ENCODE peak calls at places on chromosomes 5 and 9, in eight cellular contexts. V is kidney epithelial cell; Y is C1 segment of cervical spinal cord; H is activated T-helper 1 cell treated with Interleukin-2 at 50 U/mL for 16 hours; S is foreskin fibroblast; K is anterior cingulate cortex; X is fibroblast of lung; P is stimulated activated CD4-positive, alpha-beta T cell treated with anti-CD3 and anti-CD28 coated beads, Interleukin-15, amount 100 ng/mL, for 1 hour. O is an unnamed sample.

GRCh38 chr5:60299944-60300343 is 400.0 kb downstream of the DEPDC1B start:
- DNase-seq in X (no peak), P (no peak), H (no peak), V (no peak), K (no peak), S (no peak), Y (no peak), O (no peak)

GRCh38 chr5:52150501-52150900 is 637.2 kb upstream of the ITGA1 start:
- DNase-seq in V (no peak), X (no peak), H (no peak), K (no peak), Y (no peak), S (no peak), P (no peak), O (peak; percentile 5)

GRCh38 chr5:14879985-14880589 is 8.5 kb upstream of the ANKH start:
- DNase-seq in H (no peak), V (peak; percentile 12), X (peak; percentile 50), Y (no peak), S (peak; percentile 26), P (no peak), K (no peak), O (peak; percentile 22)

GRCh38 chr5:138975098-138975847 is 100.1 kb upstream of the LRRTM2 start:
- DNase-seq in H (no peak), Y (no peak), K (no peak), V (peak; percentile 38), S (peak; percentile 83), X (peak; percentile 75), P (no peak), O (peak; percentile 60)

GRCh38 chr9:74555015-74555414 is 57.9 kb downstream of the RORB start:
- DNase-seq in V (no peak), S (no peak), K (no peak), H (no peak), Y (no peak), P (no peak), X (no peak), O (peak; percentile 47)

GRCh38 chr9:134488901-134489280 is 152.7 kb upstream of the COL5A1 start:
- DNase-seq in H (no peak), S (no peak), V (no peak), P (no peak), X (no peak), K (no peak), Y (no peak), O (no peak)

GRCh38 chr5:65815156-65815555 is 93.2 kb downstream of the NLN start:
- DNase-seq in S (no peak), K (no peak), X (no peak), V (no peak), H (no peak), P (no peak), Y (no peak), O (no peak)

GRCh38 chr5:60604771-60605170 is 95.2 kb downstream of the DEPDC1B start:
- DNase-seq in S (no peak), H (no peak), Y (no peak), X (no peak), K (no peak), V (no peak), P (no peak), O (no peak)

GRCh38 chr5:140345919-140346347 is 470 bp downstream of the HBEGF start:
- DNase-seq in X (peak; percentile 58), V (no peak), H (no peak), P (no peak), K (no peak), Y (peak; percentile 72), S (peak; percentile 65), O (peak; percentile 71)

GRCh38 chr5:17444496-17444895 is 53.5 kb upstream of the TAF11L2 start:
- DNase-seq in S (no peak), Y (no peak), V (no peak), P (no peak), K (no peak), H (no peak), X (no peak), O (no peak)

GRCh38 chr5:115398726-115399125 is 102.3 kb upstream of the CCDC112 start:
- DNase-seq in H (no peak), P (no peak), X (peak; percentile 93), K (no peak), V (no peak), S (peak; percentile 85), Y (no peak), O (no peak)

GRCh38 chr9:72476617-72477375 is 44.6 kb upstream of the TMC1 start:
- DNase-seq in H (no peak), P (no peak), Y (no peak), V (peak; percentile 98), K (no peak), X (peak; percentile 44), S (peak; percentile 80), O (peak; percentile 89)

GRCh38 chr5:175814676-175815075 is 56.7 kb upstream of the CPLX2 start:
- DNase-seq in P (no peak), V (no peak), H (no peak), S (peak; percentile 75), K (no peak), X (peak; percentile 84), Y (no peak), O (peak; percentile 50)

GRCh38 chr9:122370869-122371467 is at the start of gene PTGS1:
- DNase-seq in V (no peak), K (no peak), P (no peak), X (peak; percentile 40), H (no peak), S (peak; percentile 69), Y (no peak), O (peak; percentile 55)

GRCh38 chr9:135049460-135049859 is 38.0 kb upstream of the OLFM1 start:
- DNase-seq in Y (no peak), X (no peak), H (no peak), S (no peak), K (no peak), V (no peak), P (no peak), O (no peak)

GRCh38 chr5:1509346-1510085 is 14.2 kb downstream of the LPCAT1 start:
- DNase-seq in Y (no peak), X (no peak), H (no peak), K (no peak), P (no peak), V (no peak), S (no peak), O (no peak)

GRCh38 chr5:3912790-3913189 is 317.2 kb downstream of the IRX1 start:
- DNase-seq in H (no peak), X (no peak), V (no peak), Y (no peak), S (no peak), P (no peak), K (no peak), O (no peak)